ENCODE peak calls at places on chromosomes 1 and 21, in seven cellular contexts. G, E, J, C, R, A and M are unnamed samples.

GRCh38 chr1:211309617-211310016 is 17.0 kb upstream of the TRAF5 start:
- DNase-seq in E (no peak), R (no peak), A (no peak), G (no peak), J (no peak), C (peak), M (no peak)

GRCh38 chr1:226702318-226702956 is 36.6 kb downstream of the ITPKB start:
- DNase-seq in C (peak), A (no peak), E (no peak), R (peak), J (no peak), G (no peak), M (peak)

GRCh38 chr1:31064685-31065309 is 720 bp downstream of the PUM1 start:
- DNase-seq in J (no peak), C (peak), R (no peak), A (no peak), G (no peak), E (no peak), M (peak)

GRCh38 chr1:42730988-42731387 is 9.0 kb downstream of the CLDN19 start:
- DNase-seq in J (peak), A (no peak), R (no peak), C (peak), E (peak), G (no peak), M (no peak)

GRCh38 chr21:36803051-36803709 is 104.3 kb downstream of the SIM2 start:
- DNase-seq in C (peak), E (no peak), G (no peak), R (no peak), J (no peak), A (no peak), M (no peak)

GRCh38 chr1:161168906-161169305 is 2.7 kb downstream of the PPOX start:
- DNase-seq in J (no peak), E (no peak), A (no peak), R (no peak), C (no peak), G (no peak), M (no peak)

GRCh38 chr1:248155927-248156326 is 11.0 kb downstream of the OR2M5 start:
- DNase-seq in E (no peak), R (no peak), G (no peak), A (no peak), J (no peak), C (no peak), M (no peak)

GRCh38 chr1:17919525-17920439 is 164.6 kb downstream of the ACTL8 start:
- DNase-seq in G (peak), R (peak), A (peak), E (peak), J (peak), C (peak), M (peak)

GRCh38 chr1:237197470-237198425 is 155.8 kb downstream of the RYR2 start:
- DNase-seq in C (peak), A (no peak), J (no peak), G (no peak), R (peak), E (no peak), M (peak)

GRCh38 chr1:237199026-237199425 is 157.0 kb downstream of the RYR2 start:
- DNase-seq in C (peak), G (no peak), A (no peak), R (no peak), J (no peak), E (no peak), M (no peak)

GRCh38 chr1:237204841-237205240 is 162.9 kb downstream of the RYR2 start:
- DNase-seq in C (no peak), E (no peak), R (no peak), G (no peak), J (no peak), A (no peak), M (no peak)

GRCh38 chr1:237205400-237206064 is 163.5 kb downstream of the RYR2 start:
- DNase-seq in J (no peak), C (no peak), A (no peak), R (no peak), E (no peak), G (no peak), M (peak)

DNA sequence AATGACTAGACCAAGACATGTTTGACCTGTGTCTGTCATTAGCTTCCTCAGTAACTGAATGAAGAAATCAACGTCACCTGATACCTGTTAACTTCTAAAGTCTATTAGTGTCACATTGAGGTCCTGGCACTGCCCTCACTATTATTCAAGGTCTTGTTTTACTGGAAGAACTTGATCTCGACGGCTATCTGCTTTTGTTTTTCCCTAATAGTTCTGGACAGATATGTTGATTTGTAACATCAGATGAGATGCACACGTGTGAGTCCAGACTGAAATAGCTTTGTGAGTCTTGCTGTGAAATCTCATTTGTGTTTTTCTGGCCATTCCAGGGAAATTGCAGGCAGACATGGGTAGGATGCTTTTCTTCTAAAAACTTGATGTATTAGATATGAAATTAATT is 159.2 kb downstream of the RYR2 start:
- DNase-seq in R (no peak), J (no peak), G (no peak), A (no peak), E (no peak), C (no peak), M (no peak)
- H2AK5ac ChIP-seq in R (no peak), J (no peak), G (no peak), A (no peak), E (no peak), C (no peak), M (no peak)

DNA sequence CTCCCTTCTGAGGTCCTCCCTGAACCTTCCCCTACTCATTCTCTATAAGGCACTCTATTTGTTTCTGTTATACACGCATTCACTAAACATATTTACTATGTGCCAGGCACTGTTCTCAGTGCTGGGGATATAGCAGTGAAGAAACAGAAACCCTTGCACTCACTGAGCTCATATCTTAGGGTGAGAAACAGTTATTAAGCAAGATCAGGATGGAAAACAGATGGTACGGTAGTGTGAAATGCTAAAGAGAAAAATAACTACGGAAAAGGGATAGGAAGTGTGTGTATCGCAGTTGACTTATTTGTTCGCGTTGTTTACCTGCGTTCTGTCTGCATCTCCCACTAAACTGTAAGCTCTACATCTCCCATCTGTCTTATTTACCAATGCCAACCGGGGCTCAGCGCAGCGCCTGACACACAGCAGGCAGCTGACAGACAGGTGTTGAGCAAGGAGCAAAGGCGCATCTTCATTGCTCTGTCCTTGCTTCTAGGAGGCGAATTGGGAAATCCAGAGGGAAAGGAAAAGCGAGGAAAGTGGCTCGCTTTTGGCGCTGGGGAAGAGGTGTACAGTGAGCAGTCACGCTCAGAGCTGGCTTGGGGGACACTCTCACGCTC is 572 bp downstream of the CYB5RL start:
- DNase-seq in G (no peak), E (no peak), J (no peak), C (no peak), R (peak), A (no peak), M (no peak)
- H3K27ac ChIP-seq in G (no peak), E (peak), J (no peak), C (no peak), R (no peak), A (no peak), M (peak)

DNA sequence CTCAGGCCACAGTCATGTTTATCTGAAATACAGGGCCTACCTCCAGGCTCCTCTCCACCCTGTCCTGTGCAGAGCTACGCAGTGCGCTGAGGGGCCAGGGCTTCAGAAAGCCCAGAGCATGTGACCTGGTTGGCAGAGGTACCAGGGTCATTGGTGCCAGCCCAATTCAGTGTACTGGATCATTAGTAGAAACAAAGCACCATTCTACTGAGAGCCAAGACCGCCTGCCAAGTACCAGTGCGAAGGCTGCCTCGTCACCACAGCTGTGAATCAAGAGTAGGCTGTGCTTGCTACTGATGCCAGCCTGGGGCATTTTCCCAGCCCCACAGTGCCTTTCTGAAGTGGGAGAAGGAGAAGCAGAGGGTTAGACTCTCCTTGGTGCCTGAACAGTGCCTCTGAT is 59.8 kb downstream of the CAPN9 start:
- DNase-seq in R (no peak), C (no peak), E (peak), J (no peak), A (no peak), G (no peak), M (no peak)
- H2AK5ac ChIP-seq in R (no peak), C (no peak), E (no peak), J (no peak), A (no peak), G (no peak), M (no peak)

DNA sequence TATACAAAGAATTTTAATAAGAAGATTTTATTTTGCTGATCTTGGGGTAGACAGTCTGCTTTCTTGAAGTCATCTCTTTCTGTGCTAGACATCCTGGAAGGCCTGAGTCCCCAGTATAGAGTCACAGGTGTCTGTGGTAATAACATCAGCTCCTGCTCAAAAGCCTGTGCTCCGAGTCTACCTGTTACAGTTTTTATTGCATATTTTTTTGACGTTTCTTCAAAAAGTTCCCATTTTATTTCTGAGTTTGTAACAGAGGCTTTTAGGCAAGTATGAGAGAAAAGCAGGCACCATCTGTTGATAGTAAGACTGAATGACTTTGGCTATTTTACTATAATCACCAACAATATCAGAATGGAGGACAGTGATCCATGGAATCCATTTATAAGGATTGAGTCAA is 58.0 kb upstream of the WDR26 start:
- DNase-seq in C (no peak), G (no peak), E (no peak), A (no peak), R (no peak), J (no peak), M (no peak)
- H3K27ac ChIP-seq in C (no peak), G (no peak), E (no peak), A (no peak), R (no peak), J (no peak), M (no peak)

DNA sequence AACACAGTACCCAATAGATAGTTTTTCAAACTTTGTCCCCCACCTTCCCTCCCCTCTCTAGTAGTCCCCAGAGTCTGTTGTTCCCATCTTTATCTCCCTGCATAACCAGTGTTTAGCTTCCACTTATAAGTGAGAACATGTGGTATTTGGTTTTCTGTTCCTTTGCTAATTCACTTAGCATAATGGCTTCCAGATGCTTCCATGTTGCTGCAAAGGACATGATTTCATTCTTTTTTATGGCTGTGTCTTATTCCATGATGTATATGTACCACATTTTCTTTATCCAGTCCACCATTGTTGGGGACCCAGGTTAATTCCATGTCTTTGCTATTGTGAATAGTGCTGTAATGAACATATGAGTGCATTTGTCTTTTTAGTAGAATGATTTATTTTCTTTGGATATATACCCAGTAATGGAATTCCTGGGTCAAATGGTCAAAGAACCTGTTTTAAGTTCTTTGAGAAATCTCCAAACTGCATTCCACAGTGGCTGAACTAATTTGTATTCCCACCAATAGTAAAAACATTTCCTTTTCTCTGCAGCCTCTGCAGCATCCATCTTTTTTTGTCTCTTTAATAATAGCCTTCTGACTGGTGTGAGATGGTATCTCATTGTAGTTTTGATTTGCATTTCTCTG is 126.0 kb downstream of the AK5 start:
- DNase-seq in A (no peak), R (no peak), C (no peak), G (no peak), E (no peak), J (no peak), M (peak)
- H2AK5ac ChIP-seq in A (no peak), R (no peak), C (no peak), G (no peak), E (no peak), J (no peak), M (no peak)

GRCh38 chr1:236351875-236352573 is 42.1 kb upstream of the EDARADD start:
- DNase-seq in E (peak), G (no peak), R (no peak), C (no peak), J (no peak), A (no peak), M (no peak)

GRCh38 chr1:236345728-236346127 is 48.4 kb upstream of the EDARADD start:
- DNase-seq in C (peak), G (no peak), J (no peak), A (peak), R (no peak), E (peak), M (no peak)

GRCh38 chr1:236348071-236348470 is 46.0 kb upstream of the EDARADD start:
- DNase-seq in G (no peak), C (no peak), E (peak), J (peak), A (peak), R (no peak), M (no peak)

GRCh38 chr1:236354330-236355147 is 39.5 kb upstream of the EDARADD start:
- DNase-seq in C (no peak), R (peak), A (no peak), E (peak), G (no peak), J (no peak), M (no peak)

GRCh38 chr1:236350308-236350707 is 43.8 kb upstream of the EDARADD start:
- DNase-seq in C (no peak), R (no peak), G (no peak), E (no peak), J (no peak), A (no peak), M (no peak)
- H3K27ac ChIP-seq in C (no peak), R (no peak), G (no peak), E (no peak), J (no peak), A (no peak), M (no peak)